ENCODE peak calls at places on chromosomes 5 and 9, in nine cellular contexts. F, V, O, E, T, G, K, S and M are unnamed samples.
A peak's percentile ranks its signal among the peaks of the same experiment; 100 is the strongest.

GRCh38 chr5:28523416-28523815 is 1485.0 kb upstream of the CDH9 start:
- DNase-seq in F (no peak), V (no peak), O (no peak), E (no peak), T (no peak), G (no peak), K (no peak), S (no peak), M (no peak)

GRCh38 chr9:137428841-137429545 is 5.8 kb downstream of the NOXA1 start:
- DNase-seq in F (no peak), V (no peak), O (no peak), E (no peak), T (no peak), G (no peak), K (peak; percentile 40), S (no peak), M (no peak)

GRCh38 chr9:36842560-36843530 is 191.2 kb downstream of the PAX5 start:
- DNase-seq in F (no peak), V (no peak), O (no peak), E (no peak), T (no peak), G (no peak), K (no peak), S (no peak), M (no peak)

GRCh38 chr5:15499528-15500325 is at the start of gene FBXL7:
- DNase-seq in F (no peak), V (peak; percentile 77), O (peak; percentile 61), E (peak; percentile 72), T (no peak), G (peak; percentile 91), K (no peak), S (no peak), M (no peak)

GRCh38 chr5:93209476-93209875 is 371.5 kb downstream of the NR2F1-AS1 start:
- DNase-seq in F (peak; percentile 58), V (no peak), O (no peak), E (no peak), T (no peak), G (no peak), K (no peak), S (no peak), M (no peak)

GRCh38 chr5:57736716-57737115 is 254.1 kb upstream of the ACTBL2 start:
- DNase-seq in F (no peak), V (peak; percentile 18), O (no peak), E (no peak), T (no peak), G (no peak), K (no peak), S (no peak), M (no peak)

GRCh38 chr5:136023935-136024645 is 4.7 kb upstream of the TGFBI start:
- DNase-seq in F (no peak), V (no peak), O (no peak), E (no peak), T (no peak), G (no peak), K (no peak), S (no peak), M (peak; percentile 95)

GRCh38 chr5:1762121-1762877 is 37.3 kb downstream of the MRPL36 start:
- DNase-seq in F (no peak), V (no peak), O (no peak), E (no peak), T (no peak), G (no peak), K (no peak), S (no peak), M (no peak)

GRCh38 chr9:38389313-38389712 is 3.2 kb upstream of the ALDH1B1 start:
- DNase-seq in F (no peak), V (no peak), O (no peak), E (no peak), T (no peak), G (no peak), K (no peak), S (no peak), M (no peak)